ENCODE peak calls at places on chromosomes 11 and 22, in five cellular contexts. L is activated CD4-positive, alpha-beta T cell treated with anti-CD3 and anti-CD28 coated beads, Interleukin-2, amount 50 U/mL, for 48 hours; K is GM19239; W is heart right ventricle; D is coronary artery. E is an unnamed sample.

GRCh38 chr11:128472128-128473110 is 114.9 kb downstream of the ETS1 start:
- DNase-seq in L (peak; percentile 74), K (no peak), W (no peak), D (no peak), E (no peak)

GRCh38 chr11:898160-898517 is 12.5 kb downstream of the CHID1 start:
- DNase-seq in L (no peak), K (no peak), W (no peak), D (no peak), E (no peak)

GRCh38 chr11:106087815-106088435 is 10.5 kb downstream of the AASDHPPT start:
- DNase-seq in L (peak; percentile 44), K (no peak), W (peak; percentile 19), D (no peak), E (no peak)

GRCh38 chr11:63553759-63554158 is 9.4 kb downstream of the PLAAT2 start:
- DNase-seq in L (peak; percentile 51), K (peak; percentile 58), W (no peak), D (peak; percentile 54), E (no peak)

GRCh38 chr11:110474578-110474977 is 44.8 kb downstream of the FDX1 start:
- DNase-seq in L (no peak), K (no peak), W (no peak), D (no peak), E (no peak)

GRCh38 chr22:45881524-45881875 is 95.5 kb downstream of the WNT7B start:
- DNase-seq in L (no peak), K (no peak), W (no peak), D (no peak), E (no peak)

GRCh38 chr11:116577273-116577672 is 195.5 kb downstream of the BUD13 start:
- DNase-seq in L (no peak), K (no peak), W (no peak), D (no peak), E (no peak)

GRCh38 chr22:49718396-49718795 is 109.3 kb downstream of the BRD1 start:
- DNase-seq in L (no peak), K (no peak), W (no peak), D (no peak), E (peak; percentile 78)

GRCh38 chr22:16961477-16962186 is 46.4 kb downstream of the GAB4 start:
- DNase-seq in L (no peak), K (no peak), W (no peak), D (no peak), E (peak; percentile 82)

GRCh38 chr11:35974878-35975578 is 31.2 kb downstream of the LDLRAD3 start:
- DNase-seq in L (no peak), K (no peak), W (no peak), D (no peak), E (no peak)

GRCh38 chr11:1862588-1863351 is 9.9 kb downstream of the LSP1 start:
- DNase-seq in L (no peak), K (no peak), W (peak; percentile 17), D (no peak), E (no peak)

GRCh38 chr22:19595532-19595931 is 71.3 kb upstream of the CLDN5 start:
- DNase-seq in L (no peak), K (no peak), W (no peak), D (no peak), E (no peak)

GRCh38 chr11:128291835-128292234 is 295.5 kb downstream of the ETS1 start:
- DNase-seq in L (peak; percentile 67), K (no peak), W (no peak), D (no peak), E (no peak)

GRCh38 chr22:41215409-41215808 is 10.3 kb downstream of the L3MBTL2 start:
- DNase-seq in L (no peak), K (no peak), W (no peak), D (no peak), E (no peak)

GRCh38 chr22:25281675-25282345 is 62.4 kb downstream of the CRYBB2 start:
- DNase-seq in L (no peak), K (no peak), W (no peak), D (no peak), E (no peak)

GRCh38 chr22:29689201-29689871 is 30.5 kb upstream of the CABP7 start:
- DNase-seq in L (no peak), K (no peak), W (no peak), D (no peak), E (no peak)

E was measured in osteocyte.